ENCODE peak calls at places on chromosome 5, in nine cellular contexts. J, G, O, S, X, U, A, L and H are unnamed samples.

GRCh38 chr5:83767409-83767992 is 46.8 kb upstream of the HAPLN1 start:
- DNase-seq in J (no peak), G (no peak), O (no peak), S (no peak), X (no peak), U (no peak), A (no peak), L (no peak), H (no peak)

GRCh38 chr5:1823381-1824034 is 22.3 kb downstream of the NDUFS6 start:
- DNase-seq in J (no peak), G (no peak), O (no peak), S (no peak), X (no peak), U (no peak), A (no peak), L (no peak), H (no peak)

GRCh38 chr5:137658324-137658723 is 77.6 kb downstream of the KLHL3 start:
- DNase-seq in J (no peak), G (no peak), O (no peak), S (no peak), X (no peak), U (no peak), A (no peak), L (no peak), H (no peak)

GRCh38 chr5:134794136-134794535 is 35.6 kb downstream of the DDX46 start:
- DNase-seq in J (peak; percentile 71), G (no peak), O (no peak), S (no peak), X (no peak), U (no peak), A (no peak), L (no peak), H (no peak)

GRCh38 chr5:32710335-32710858 is 724 bp upstream of the NPR3 start:
- DNase-seq in J (peak; percentile 63), G (no peak), O (no peak), S (peak; percentile 56), X (peak; percentile 9), U (peak; percentile 87), A (no peak), L (peak; percentile 48), H (no peak)

GRCh38 chr5:139419793-139420192 is 15.9 kb upstream of the SPATA24 start:
- DNase-seq in J (no peak), G (no peak), O (no peak), S (no peak), X (no peak), U (no peak), A (no peak), L (no peak), H (no peak)

GRCh38 chr5:72410896-72411295 is 90.7 kb downstream of the PTCD2 start:
- DNase-seq in J (no peak), G (no peak), O (no peak), S (no peak), X (no peak), U (no peak), A (no peak), L (no peak), H (no peak)

GRCh38 chr5:15791274-15791673 is 291.3 kb downstream of the FBXL7 start:
- DNase-seq in J (no peak), G (no peak), O (no peak), S (no peak), X (no peak), U (no peak), A (no peak), L (no peak), H (no peak)

GRCh38 chr5:127957183-127957582 is 126.4 kb upstream of the SLC12A2 start:
- DNase-seq in J (no peak), G (no peak), O (no peak), S (no peak), X (no peak), U (no peak), A (peak; percentile 15), L (peak; percentile 64), H (no peak)

GRCh38 chr5:1476181-1476966 is 31.1 kb upstream of the SLC6A3 start:
- DNase-seq in J (no peak), G (no peak), O (no peak), S (no peak), X (no peak), U (no peak), A (no peak), L (peak; percentile 39), H (no peak)

GRCh38 chr5:160105686-160106085 is 13.6 kb downstream of the PWWP2A start:
- DNase-seq in J (no peak), G (peak; percentile 89), O (no peak), S (no peak), X (no peak), U (no peak), A (no peak), L (no peak), H (peak; percentile 5)